ENCODE peak calls at places on chromosomes 5 and 9, in six cellular contexts. H is neural progenitor cell, N is gastrocnemius medialis, F is cardiac muscle cell, O is right atrium auricular region, C is HCT116. W is an unnamed sample. For H3K27me3 and H3K4me1, the result is how much of the 10 kb centered on the place peaks cover.

GRCh38 chr9:68782546-68782945 is 77.5 kb downstream of the PIP5K1B start:
- DNase-seq in H (no peak), N (no peak), F (no peak), O (no peak), C (no peak), W (no peak)

GRCh38 chr9:126393876-126394275 is 67.2 kb downstream of the MVB12B start:
- DNase-seq in H (no peak), N (no peak), F (no peak), O (no peak), C (no peak), W (no peak)

GRCh38 chr9:107487521-107488399 is 1.8 kb downstream of the KLF4 start:
- DNase-seq in H (peak), N (peak), F (peak), O (peak), C (no peak), W (no peak)

GRCh38 chr9:87491488-87491887 is 6.2 kb upstream of the DAPK1 start:
- DNase-seq in H (no peak), N (no peak), F (no peak), O (no peak), C (no peak), W (no peak)

GRCh38 chr5:124139995-124140394 is 606.4 kb downstream of the ZNF608 start:
- DNase-seq in H (no peak), N (no peak), F (no peak), O (no peak), C (no peak), W (no peak)

GRCh38 chr9:76516350-76516749 is 57.4 kb downstream of the GCNT1 start:
- DNase-seq in H (no peak), N (no peak), F (no peak), O (no peak), C (no peak), W (peak)

GRCh38 chr5:157689942-157690689 is 18.8 kb downstream of the C5orf52 start:
- DNase-seq in H (no peak), N (no peak), F (peak), O (peak), C (no peak), W (no peak)

GRCh38 chr5:90558344-90559192 is at the start of gene ADGRV1:
- DNase-seq in H (peak), N (peak), F (peak), O (no peak), C (peak), W (peak)

GRCh38 chr9:103364753-103365152 is 369.6 kb downstream of the CYLC2 start:
- DNase-seq in H (no peak), N (no peak), F (peak), O (no peak), C (no peak), W (no peak)

GRCh38 chr9:134661791-134662142 is 20.2 kb downstream of the COL5A1 start:
- DNase-seq in H (no peak), N (no peak), F (no peak), O (peak), C (no peak), W (no peak)

GRCh38 chr9:125361837-125362531 is 100.4 kb downstream of the GAPVD1 start:
- DNase-seq in H (peak), N (no peak), F (peak), O (no peak), C (peak), W (no peak)

GRCh38 chr5:17359451-17359965 is 138.5 kb upstream of the TAF11L2 start:
- DNase-seq in H (no peak), N (no peak), F (peak), O (no peak), C (no peak), W (no peak)

GRCh38 chr5:143047091-143047490 is 276.9 kb downstream of the ARHGAP26 start:
- DNase-seq in H (no peak), N (no peak), F (no peak), O (no peak), C (no peak), W (no peak)

GRCh38 chr9:128770286-128770685 is 1.4 kb downstream of the ZER1 start:
- DNase-seq in H (no peak), N (no peak), F (no peak), O (no peak), C (no peak), W (no peak)

GRCh38 chr9:137077758-137078693 is 709 bp downstream of the UAP1L1 start:
- DNase-seq in H (peak), N (no peak), F (peak), O (no peak), C (no peak), W (no peak)

GRCh38 chr5:72760259-72760658 is 56.2 kb upstream of the TNPO1 start:
- DNase-seq in H (no peak), N (no peak), F (no peak), O (no peak), C (no peak), W (no peak)

GRCh38 chr5:155150012-155150411 is 136.5 kb downstream of the KIF4B start:
- DNase-seq in H (peak), N (no peak), F (no peak), O (no peak), C (no peak), W (no peak)

GRCh38 chr9:79637180-79637925 is 65.6 kb downstream of the TLE4 start:
- DNase-seq in H (no peak), N (no peak), F (no peak), O (no peak), C (no peak), W (peak)

GRCh38 chr5:163535290-163535689 is 29.9 kb downstream of the MAT2B start:
- DNase-seq in H (no peak), N (no peak), F (no peak), O (no peak), C (no peak), W (no peak)

GRCh38 chr5:173823721-173824567 is 64.2 kb upstream of the CPEB4 start:
- DNase-seq in H (peak), N (no peak), F (peak), O (no peak), C (no peak), W (peak)

GRCh38 chr5:127011151-127011550 is 19.2 kb downstream of the MARCHF3 start:
- DNase-seq in H (no peak), N (no peak), F (peak), O (no peak), C (no peak), W (no peak)

GRCh38 chr9:78871452-78872331 is 574.8 kb downstream of the PSAT1 start:
- DNase-seq in H (no peak), N (no peak), F (peak), O (no peak), C (peak), W (no peak)

GRCh38 chr5:112174959-112175594 is 244.0 kb downstream of the EPB41L4A start:
- DNase-seq in H (peak), N (no peak), F (peak), O (no peak), C (peak), W (peak)

GRCh38 chr5:35029333-35029732 is 18.4 kb downstream of the AGXT2 start:
- DNase-seq in H (no peak), N (peak), F (peak), O (no peak), C (no peak), W (no peak)

GRCh38 chr5:131718487-131719014 is 78.3 kb downstream of the FNIP1 start:
- DNase-seq in H (no peak), N (no peak), F (no peak), O (no peak), C (no peak), W (no peak)

GRCh38 chr5:148949871-148950863 is 112.7 kb downstream of the SH3TC2 start:
- DNase-seq in H (no peak), N (peak), F (no peak), O (no peak), C (no peak), W (no peak)

GRCh38 chr5:102753889-102754498 is 1.1 kb upstream of the PAM start:
- DNase-seq in H (no peak), N (no peak), F (peak), O (no peak), C (no peak), W (peak)

GRCh38 chr9:123710299-123710698 is 219.6 kb downstream of the DENND1A start:
- DNase-seq in H (no peak), N (no peak), F (peak), O (no peak), C (no peak), W (no peak)

GRCh38 chr9:132472599-132472998 is 62.6 kb downstream of the CFAP77 start:
- DNase-seq in H (peak), N (no peak), F (no peak), O (no peak), C (no peak), W (no peak)
- H3K27me3 ChIP-seq in H (under half), N (under half), F (under half), O (under half), C (under half), W (under half)

GRCh38 chr9:89314955-89315354 is 3.3 kb upstream of the SECISBP2 start:
- DNase-seq in H (no peak), N (no peak), F (no peak), O (no peak), C (no peak), W (no peak)
- H3K4me1 ChIP-seq in H (under half), N (under half), F (under half), O (under half), C (under half), W (under half)

GRCh38 chr5:7789567-7789966 is 61.4 kb downstream of the CFAP90 start:
- DNase-seq in H (no peak), N (no peak), F (no peak), O (no peak), C (no peak), W (no peak)
- H3K27me3 ChIP-seq in H (under half), N (under half), F (under half), O (under half), C (under half), W (under half)

GRCh38 chr9:98094851-98095250 is 24.2 kb downstream of the TRIM14 start:
- DNase-seq in H (no peak), N (no peak), F (no peak), O (no peak), C (no peak), W (no peak)

GRCh38 chr9:98092633-98092971 is 26.4 kb downstream of the TRIM14 start:
- DNase-seq in H (no peak), N (no peak), F (no peak), O (no peak), C (no peak), W (no peak)

GRCh38 chr9:98096091-98096490 is 22.9 kb downstream of the TRIM14 start:
- DNase-seq in H (no peak), N (no peak), F (no peak), O (no peak), C (no peak), W (no peak)

GRCh38 chr9:98095401-98095800 is 23.6 kb downstream of the TRIM14 start:
- DNase-seq in H (no peak), N (no peak), F (no peak), O (no peak), C (no peak), W (no peak)

DNA sequence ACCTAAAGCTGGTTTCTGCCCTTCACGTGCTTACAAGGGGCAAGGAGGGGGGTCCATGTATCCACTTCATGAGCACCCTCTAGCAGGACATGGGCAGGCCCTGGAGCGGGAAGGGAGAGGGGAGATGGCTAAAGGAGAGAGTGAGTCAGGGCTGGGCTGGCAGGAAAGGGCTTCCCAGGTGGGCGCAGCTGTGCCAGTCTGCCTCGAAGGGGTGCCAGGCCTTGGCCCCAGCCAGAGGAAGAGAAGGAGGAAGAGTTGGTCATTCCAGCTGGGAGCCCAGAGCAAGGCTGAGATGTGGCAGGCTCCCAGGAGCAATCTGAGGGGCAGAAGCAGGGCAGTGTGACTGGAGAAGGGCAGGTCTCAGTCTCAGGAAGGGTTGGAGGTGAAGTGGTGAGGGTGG is 24.7 kb downstream of the TRIM14 start:
- DNase-seq in H (no peak), N (no peak), F (no peak), O (no peak), C (no peak), W (no peak)
- H3K4me1 ChIP-seq in H (under half), N (under half), F (under half), O (under half), C (under half), W (under half)

GRCh38 chr5:140017397-140018095 is 25.6 kb downstream of the NRG2 start:
- DNase-seq in H (no peak), N (peak), F (no peak), O (no peak), C (no peak), W (no peak)
- H3K27me3 ChIP-seq in H (half or more), N (under half), F (under half), O (under half), C (under half), W (under half)

GRCh38 chr9:109908459-109909390 is 128.7 kb downstream of the PALM2AKAP2 start:
- DNase-seq in H (no peak), N (no peak), F (peak), O (no peak), C (no peak), W (no peak)

GRCh38 chr9:109905472-109905871 is 125.5 kb downstream of the PALM2AKAP2 start:
- DNase-seq in H (no peak), N (no peak), F (no peak), O (no peak), C (no peak), W (no peak)

GRCh38 chr9:109906766-109907382 is 126.9 kb downstream of the PALM2AKAP2 start:
- DNase-seq in H (no peak), N (no peak), F (peak), O (no peak), C (no peak), W (no peak)

GRCh38 chr9:109907400-109907799 is 127.4 kb downstream of the PALM2AKAP2 start:
- DNase-seq in H (peak), N (no peak), F (peak), O (peak), C (no peak), W (no peak)

GRCh38 chr9:109907810-109908458 is 127.9 kb downstream of the PALM2AKAP2 start:
- DNase-seq in H (no peak), N (no peak), F (peak), O (no peak), C (no peak), W (no peak)
- H3K4me1 ChIP-seq in H (under half), N (under half), F (under half), O (under half), C (under half), W (under half)

W was measured in SJCRH30.